ENCODE peak calls at places on chromosomes 7 and 10, in eight cellular contexts. R is CD4-positive, CD25-positive, alpha-beta regulatory T cell; K is Calu3; Q is aorta; T is effector CD8-positive, alpha-beta T cell; X is anterior cingulate cortex; B is stimulated activated CD4-positive, alpha-beta T cell treated with anti-CD3 and anti-CD28 coated beads, Interleukin-15, amount 100 ng/mL, for 48 hours; A is left ventricle myocardium inferior. J is an unnamed sample.

GRCh38 chr7:13903997-13904396 is 85.5 kb downstream of the ETV1 start:
- DNase-seq in T (no peak), A (no peak), B (no peak), K (no peak), R (no peak), X (no peak), Q (no peak), J (no peak)

GRCh38 chr7:141045842-141046630 is 27.8 kb upstream of the TMEM178B start:
- DNase-seq in T (no peak), B (no peak), K (no peak), A (no peak), Q (no peak), R (no peak), X (no peak), J (no peak)

GRCh38 chr10:66671562-66671961 is 254.3 kb upstream of the LRRTM3 start:
- DNase-seq in Q (no peak), K (no peak), B (no peak), X (no peak), T (no peak), R (no peak), A (no peak), J (no peak)

GRCh38 chr7:110677405-110677804 is 413.5 kb upstream of the LRRN3 start:
- DNase-seq in A (no peak), B (no peak), X (no peak), Q (no peak), R (no peak), K (no peak), T (no peak), J (no peak)

GRCh38 chr10:50794490-50794889 is 54.8 kb downstream of the ASAH2B start:
- DNase-seq in K (no peak), R (no peak), Q (no peak), T (no peak), X (no peak), B (no peak), A (no peak), J (no peak)

GRCh38 chr7:154519229-154519628 is 467.0 kb downstream of the DPP6 start:
- DNase-seq in B (no peak), A (no peak), T (no peak), Q (no peak), X (no peak), K (no peak), R (no peak), J (no peak)

GRCh38 chr7:70583965-70584883 is 547.7 kb upstream of the GALNT17 start:
- DNase-seq in Q (no peak), T (no peak), A (no peak), R (no peak), B (no peak), X (no peak), K (no peak), J (no peak)

GRCh38 chr7:4188646-4189045 is 493.4 kb upstream of the FOXK1 start:
- DNase-seq in Q (no peak), X (no peak), A (no peak), K (no peak), R (no peak), B (no peak), T (no peak), J (no peak)

GRCh38 chr10:73999703-74000102 is 1.8 kb downstream of the VCL start:
- DNase-seq in K (no peak), T (no peak), Q (no peak), B (no peak), A (no peak), X (no peak), R (no peak), J (no peak)

GRCh38 chr7:15839415-15840100 is 153.1 kb upstream of the MEOX2 start:
- DNase-seq in Q (peak; percentile 67), B (no peak), K (no peak), R (no peak), T (no peak), A (peak; percentile 78), X (no peak), J (no peak)

GRCh38 chr7:114081606-114082425 is 163.0 kb upstream of the PPP1R3A start:
- DNase-seq in R (no peak), A (no peak), Q (no peak), T (no peak), X (no peak), B (no peak), K (peak; percentile 41), J (peak; percentile 65)

GRCh38 chr10:48289652-48290238 is 15.2 kb upstream of the FRMPD2 start:
- DNase-seq in B (peak; percentile 25), X (no peak), R (peak; percentile 18), T (peak; percentile 11), A (peak; percentile 46), Q (peak; percentile 61), K (peak; percentile 69), J (peak; percentile 70)

J was measured in NAMALWA.